ENCODE peak calls at places on chromosomes 3 and 15, in eight cellular contexts. N is GM12865; J is progenitor cell of endocrine pancreas; W is epithelial cell of esophagus; E is heart right ventricle; A is esophagus squamous epithelium; I is CD8-positive, alpha-beta T cell; G is Peyer's patch. Z is an unnamed sample.

GRCh38 chr3:98705212-98705611 is 57.9 kb upstream of the ST3GAL6 start:
- DNase-seq in G (no peak), J (no peak), A (no peak), N (no peak), E (no peak), I (no peak), W (no peak), Z (no peak)

GRCh38 chr3:33884204-33884561 is 85.8 kb downstream of the PDCD6IP start:
- DNase-seq in A (no peak), G (no peak), W (no peak), J (no peak), N (peak; percentile 13), E (no peak), I (no peak), Z (no peak)

GRCh38 chr15:74157868-74158827 is 15.4 kb upstream of the ISLR start:
- DNase-seq in A (no peak), J (no peak), E (no peak), I (no peak), G (no peak), N (peak; percentile 41), W (no peak), Z (no peak)

GRCh38 chr15:91954211-91954804 is 100.8 kb downstream of the SLCO3A1 start:
- DNase-seq in E (no peak), W (peak; percentile 52), I (no peak), N (no peak), G (no peak), A (no peak), J (peak; percentile 20), Z (no peak)

GRCh38 chr15:72060687-72061250 is 57.2 kb downstream of the MYO9A start:
- DNase-seq in W (no peak), A (no peak), J (no peak), G (no peak), E (no peak), N (no peak), I (no peak), Z (no peak)

GRCh38 chr3:193783166-193783896 is 190.3 kb downstream of the OPA1 start:
- DNase-seq in G (no peak), E (no peak), N (no peak), W (peak; percentile 50), I (no peak), J (no peak), A (no peak), Z (no peak)

GRCh38 chr15:41804920-41805666 is 22.8 kb upstream of the JMJD7 start:
- DNase-seq in G (no peak), A (no peak), J (no peak), W (peak; percentile 61), N (no peak), E (no peak), I (no peak), Z (no peak)

GRCh38 chr3:149553781-149554451 is 79.4 kb downstream of the TM4SF4 start:
- DNase-seq in N (no peak), E (no peak), A (no peak), J (no peak), G (no peak), W (no peak), I (no peak), Z (no peak)

GRCh38 chr3:9032236-9032777 is 69.0 kb upstream of the RAD18 start:
- DNase-seq in N (peak; percentile 5), E (no peak), J (no peak), W (no peak), A (no peak), I (no peak), G (no peak), Z (no peak)

GRCh38 chr3:126358038-126358815 is 1.0 kb upstream of the KLF15 start:
- DNase-seq in A (no peak), G (peak; percentile 30), J (no peak), N (no peak), E (no peak), I (no peak), W (no peak), Z (no peak)

GRCh38 chr3:85939026-85939616 is 980.3 kb downstream of the CADM2 start:
- DNase-seq in A (no peak), W (no peak), I (no peak), E (no peak), N (no peak), G (no peak), J (no peak), Z (no peak)

GRCh38 chr3:50356553-50356952 is 2.8 kb downstream of the TMEM115 start:
- DNase-seq in E (no peak), J (no peak), N (no peak), I (no peak), A (no peak), W (peak; percentile 44), G (peak; percentile 87), Z (no peak)

GRCh38 chr15:67253103-67253502 is 1.4 kb downstream of the AAGAB start:
- DNase-seq in I (no peak), W (peak; percentile 16), J (no peak), N (no peak), G (no peak), E (no peak), A (no peak), Z (no peak)

GRCh38 chr3:127052121-127052561 is 69.2 kb downstream of the PLXNA1 start:
- DNase-seq in I (no peak), J (no peak), W (no peak), G (no peak), N (no peak), E (peak; percentile 77), A (no peak), Z (no peak)

GRCh38 chr15:98422086-98422478 is 226.3 kb upstream of the IGF1R start:
- DNase-seq in J (no peak), W (no peak), A (no peak), G (no peak), E (no peak), I (no peak), N (no peak), Z (no peak)

GRCh38 chr3:100936931-100937330 is 56.3 kb downstream of the ABI3BP start:
- DNase-seq in G (no peak), A (no peak), I (no peak), E (no peak), W (peak; percentile 24), N (no peak), J (no peak), Z (no peak)

GRCh38 chr3:11601446-11602241 is 42.1 kb downstream of the VGLL4 start:
- DNase-seq in N (peak; percentile 72), G (peak; percentile 74), I (no peak), E (peak; percentile 67), J (no peak), W (no peak), A (no peak), Z (peak; percentile 73)

GRCh38 chr15:90818251-90819210 is 49.9 kb upstream of the FURIN start:
- DNase-seq in G (peak; percentile 79), E (no peak), A (no peak), J (no peak), N (peak; percentile 35), I (peak; percentile 27), W (no peak), Z (peak; percentile 65)
- TF ChIP-seq CTCF in G (peak; percentile 38), E (peak; percentile 21), A (peak; percentile 28), J (peak; percentile 29), N (peak; percentile 36), I (peak; percentile 41), W (no peak), Z (peak; percentile 41)

GRCh38 chr15:93706476-93706875 is 524.9 kb upstream of the MCTP2 start:
- DNase-seq in G (no peak), A (no peak), W (no peak), E (no peak), J (no peak), I (no peak), N (no peak), Z (no peak)

GRCh38 chr15:93706881-93707280 is 524.5 kb upstream of the MCTP2 start:
- DNase-seq in E (no peak), I (no peak), W (no peak), J (no peak), A (no peak), G (no peak), N (no peak), Z (no peak)

GRCh38 chr15:93703092-93703785 is 528.1 kb upstream of the MCTP2 start:
- DNase-seq in N (no peak), G (no peak), J (no peak), E (no peak), I (no peak), A (no peak), W (peak; percentile 23), Z (no peak)

GRCh38 chr15:93709708-93710107 is 521.7 kb upstream of the MCTP2 start:
- DNase-seq in N (no peak), E (no peak), W (peak; percentile 95), G (no peak), J (no peak), A (no peak), I (no peak), Z (no peak)

DNA sequence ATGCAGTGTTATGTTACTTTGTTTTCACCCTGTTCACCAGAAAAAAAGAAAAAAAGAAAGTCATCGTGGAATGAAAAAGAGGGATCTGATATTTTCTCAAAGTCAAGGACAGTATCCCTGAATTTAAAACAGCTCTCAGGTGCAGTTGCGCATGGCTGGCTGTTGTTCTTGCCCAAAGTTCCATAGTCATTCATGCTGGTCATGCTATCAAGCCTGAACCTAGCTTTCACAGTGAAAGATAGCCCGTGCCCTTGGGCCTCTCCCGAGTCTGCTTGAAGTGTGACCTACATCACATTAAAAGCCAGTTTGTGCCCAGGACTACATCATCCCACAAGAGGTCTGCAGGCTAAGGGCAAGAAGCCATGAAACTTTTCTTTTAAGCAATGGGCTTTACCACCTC is 522.6 kb upstream of the MCTP2 start:
- DNase-seq in I (no peak), A (no peak), G (no peak), J (no peak), N (no peak), E (no peak), W (no peak), Z (no peak)
- TF ChIP-seq CTCF in I (no peak), A (no peak), G (no peak), J (no peak), N (no peak), E (no peak), W (no peak), Z (no peak)

GRCh38 chr15:64519897-64520296 is 59.5 kb downstream of the ZNF609 start:
- DNase-seq in A (no peak), E (no peak), W (no peak), N (no peak), G (no peak), J (no peak), I (no peak), Z (no peak)
- TF ChIP-seq CTCF in A (no peak), E (no peak), W (no peak), N (no peak), G (no peak), J (peak; percentile 5), I (no peak), Z (no peak)

GRCh38 chr3:189950258-189950657 is 170.4 kb downstream of the P3H2 start:
- DNase-seq in A (no peak), J (no peak), W (peak; percentile 75), I (no peak), G (no peak), N (no peak), E (no peak), Z (no peak)

GRCh38 chr3:189947068-189947467 is 173.6 kb downstream of the P3H2 start:
- DNase-seq in J (no peak), I (no peak), G (no peak), N (no peak), E (no peak), W (no peak), A (no peak), Z (no peak)

GRCh38 chr3:189949580-189949979 is 171.1 kb downstream of the P3H2 start:
- DNase-seq in A (no peak), I (no peak), N (no peak), E (no peak), J (no peak), W (no peak), G (no peak), Z (no peak)

GRCh38 chr3:189947948-189948723 is 172.6 kb downstream of the P3H2 start:
- DNase-seq in J (no peak), G (no peak), E (no peak), W (peak; percentile 91), I (no peak), A (no peak), N (peak; percentile 66), Z (peak; percentile 36)

GRCh38 chr3:189948724-189949045 is 172.0 kb downstream of the P3H2 start:
- DNase-seq in G (no peak), I (no peak), N (no peak), A (no peak), W (no peak), J (no peak), E (no peak), Z (no peak)
- TF ChIP-seq CTCF in G (no peak), I (no peak), N (no peak), A (no peak), W (no peak), J (no peak), E (no peak), Z (no peak)